ENCODE peak calls at places on chromosomes 1 and 21, in five cellular contexts. S is colonic mucosa, F is left ventricle myocardium inferior, D is MM.1S, I is PC-9. X is an unnamed sample. For H3K9me3, the result is how much of the 10 kb centered on the place peaks cover.

GRCh38 chr1:171220551-171221175 is 27.6 kb upstream of the FMO1 start:
- DNase-seq in S (no peak), F (no peak), D (no peak), I (no peak), X (peak)

GRCh38 chr1:73781257-73781656 is 416.7 kb downstream of the LRRIQ3 start:
- DNase-seq in S (peak), F (no peak), D (no peak), I (no peak), X (no peak)

GRCh38 chr1:181483561-181484291 is 409 bp downstream of the CACNA1E start:
- DNase-seq in S (no peak), F (no peak), D (no peak), I (no peak), X (no peak)

GRCh38 chr1:91526496-91526895 is 25.8 kb downstream of the CDC7 start:
- DNase-seq in S (no peak), F (no peak), D (no peak), I (no peak), X (no peak)

GRCh38 chr1:154445040-154445472 is 39.9 kb downstream of the IL6R start:
- DNase-seq in S (no peak), F (no peak), D (peak), I (no peak), X (peak)

GRCh38 chr21:34192646-34193285 is 119.4 kb downstream of the MRPS6 start:
- DNase-seq in S (no peak), F (no peak), D (peak), I (no peak), X (no peak)

GRCh38 chr1:198845851-198846250 is 207.0 kb downstream of the PTPRC start:
- DNase-seq in S (no peak), F (no peak), D (no peak), I (no peak), X (no peak)

GRCh38 chr1:236681184-236681583 is 5.1 kb upstream of the ACTN2 start:
- DNase-seq in S (no peak), F (no peak), D (no peak), I (no peak), X (no peak)

GRCh38 chr1:92538413-92539061 is 51.8 kb upstream of the GFI1 start:
- DNase-seq in S (no peak), F (no peak), D (peak), I (no peak), X (no peak)

GRCh38 chr1:180265201-180265600 is 35.1 kb downstream of the LHX4 start:
- DNase-seq in S (no peak), F (no peak), D (no peak), I (no peak), X (no peak)

GRCh38 chr1:44721521-44722361 is 9.2 kb downstream of the RNU5D-1 start:
- DNase-seq in S (no peak), F (peak), D (peak), I (peak), X (peak)

GRCh38 chr21:21845901-21846396 is 847.7 kb downstream of the NCAM2 start:
- DNase-seq in S (no peak), F (no peak), D (no peak), I (no peak), X (no peak)

GRCh38 chr1:36654586-36654985 is 171.9 kb upstream of the CSF3R start:
- DNase-seq in S (no peak), F (no peak), D (no peak), I (no peak), X (no peak)

GRCh38 chr1:10697621-10698160 is 98.8 kb downstream of the CASZ1 start:
- DNase-seq in S (no peak), F (no peak), D (no peak), I (no peak), X (no peak)

GRCh38 chr21:34181418-34181817 is 108.0 kb downstream of the MRPS6 start:
- DNase-seq in S (no peak), F (no peak), D (no peak), I (no peak), X (no peak)

GRCh38 chr1:23283660-23284602 is 60.2 kb downstream of the HNRNPR start:
- DNase-seq in S (no peak), F (no peak), D (no peak), I (no peak), X (peak)

GRCh38 chr1:32372149-32372756 is 9.9 kb downstream of the TSSK3 start:
- DNase-seq in S (no peak), F (no peak), D (no peak), I (no peak), X (no peak)

GRCh38 chr1:35580949-35581388 is 7.9 kb downstream of the TFAP2E start:
- DNase-seq in S (no peak), F (no peak), D (no peak), I (no peak), X (no peak)

GRCh38 chr1:230243583-230244377 is 176.7 kb downstream of the GALNT2 start:
- DNase-seq in S (no peak), F (no peak), D (no peak), I (no peak), X (no peak)

GRCh38 chr1:32438136-32438535 is 26.7 kb upstream of the ZBTB8B start:
- DNase-seq in S (no peak), F (no peak), D (no peak), I (no peak), X (no peak)

GRCh38 chr1:42014823-42015222 is 96.1 kb upstream of the HIVEP3 start:
- DNase-seq in S (no peak), F (no peak), D (no peak), I (no peak), X (no peak)

GRCh38 chr1:204583909-204584632 is 67.9 kb downstream of the MDM4 start:
- DNase-seq in S (no peak), F (peak), D (no peak), I (no peak), X (no peak)

GRCh38 chr1:90730247-90731022 is 13.3 kb upstream of the BARHL2 start:
- DNase-seq in S (no peak), F (no peak), D (no peak), I (no peak), X (no peak)

GRCh38 chr1:6477039-6477820 is 11.3 kb upstream of the TNFRSF25 start:
- DNase-seq in S (no peak), F (no peak), D (no peak), I (no peak), X (no peak)

GRCh38 chr1:166283190-166283589 is 116.4 kb upstream of the FAM78B start:
- DNase-seq in S (no peak), F (no peak), D (no peak), I (no peak), X (no peak)

GRCh38 chr1:19643113-19643512 is 998 bp upstream of the NBL1 start:
- DNase-seq in S (peak), F (no peak), D (no peak), I (peak), X (no peak)

GRCh38 chr1:104353580-104353979 is 603.9 kb downstream of the AMY1C start:
- DNase-seq in S (no peak), F (no peak), D (no peak), I (no peak), X (no peak)

GRCh38 chr21:43921602-43921978 is 56.6 kb downstream of the AGPAT3 start:
- DNase-seq in S (no peak), F (peak), D (no peak), I (no peak), X (no peak)

GRCh38 chr1:89600792-89601191 is 32.1 kb upstream of the LRRC8C start:
- DNase-seq in S (no peak), F (no peak), D (no peak), I (no peak), X (no peak)

GRCh38 chr1:200738733-200739498 is at the start of gene CAMSAP2:
- DNase-seq in S (peak), F (peak), D (peak), I (peak), X (peak)

GRCh38 chr1:8423134-8423701 is 105.3 kb downstream of the SLC45A1 start:
- DNase-seq in S (no peak), F (peak), D (no peak), I (no peak), X (no peak)

GRCh38 chr1:24932284-24932683 is 2.2 kb upstream of the RUNX3 start:
- DNase-seq in S (no peak), F (peak), D (peak), I (peak), X (no peak)

DNA sequence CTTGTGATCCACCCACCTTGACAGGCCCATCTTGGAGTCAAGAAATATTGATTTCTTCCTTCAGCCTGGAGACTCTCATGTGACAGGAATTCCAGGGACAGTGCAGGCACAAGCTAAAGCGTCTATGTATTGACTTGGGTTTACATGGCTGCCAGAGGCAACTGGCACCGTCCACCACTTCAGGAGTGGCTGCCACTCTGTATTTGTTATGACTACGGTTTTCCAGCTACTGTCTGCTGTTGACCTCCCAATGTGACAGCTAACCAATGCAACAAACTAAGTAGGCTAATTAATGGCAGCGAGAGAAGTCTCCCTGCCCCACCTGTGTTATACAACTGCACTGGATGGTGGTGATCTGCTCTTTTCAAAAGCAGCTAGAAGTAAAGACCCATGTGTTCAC is 56.9 kb downstream of the CD58 start:
- DNase-seq in S (no peak), F (peak), D (no peak), I (no peak), X (no peak)
- H3K27ac ChIP-seq in S (no peak), F (peak), D (peak), I (peak), X (no peak)

DNA sequence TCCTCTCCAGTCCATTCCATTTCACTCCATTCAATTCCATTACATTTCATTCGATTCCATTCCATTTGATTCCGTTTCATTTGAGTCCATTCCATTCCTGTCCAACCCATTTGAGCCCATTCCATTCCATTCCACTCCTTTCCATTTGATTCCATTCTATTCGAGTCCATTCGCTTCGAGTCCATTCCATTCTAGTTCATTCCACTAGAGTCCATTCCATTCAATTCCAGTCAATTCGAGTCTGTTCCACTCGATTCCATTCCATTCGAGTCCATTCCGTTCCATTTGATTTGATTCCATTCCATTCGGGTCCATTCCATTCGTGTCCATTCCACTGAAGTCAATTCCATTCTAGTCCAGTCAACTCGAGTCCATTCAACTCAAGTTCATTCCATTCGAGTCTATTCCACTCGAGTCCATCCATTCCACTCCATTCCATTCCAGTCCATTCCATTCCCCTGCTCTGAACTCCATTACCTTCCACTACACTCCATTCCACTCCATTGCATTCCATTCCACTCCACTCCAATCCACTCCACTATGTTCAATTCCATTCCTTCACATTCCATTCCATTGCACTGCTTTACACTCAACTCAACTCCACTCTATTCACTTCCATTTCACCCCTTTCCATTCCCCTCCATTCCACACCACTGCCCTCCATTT is 2569.4 kb upstream of the TPTE start:
- DNase-seq in S (no peak), F (no peak), D (no peak), I (no peak), X (no peak)
- H3K9me3 ChIP-seq in S (under half), F (under half), D (under half), I (half or more), X (half or more)

GRCh38 chr1:156081174-156082110 is 823 bp downstream of the MEX3A start:
- DNase-seq in S (no peak), F (no peak), D (no peak), I (no peak), X (no peak)
- H3K27ac ChIP-seq in S (no peak), F (no peak), D (no peak), I (no peak), X (no peak)

GRCh38 chr1:2906620-2907019 is 105.1 kb upstream of the TTC34 start:
- DNase-seq in S (no peak), F (no peak), D (no peak), I (no peak), X (no peak)

GRCh38 chr1:2904191-2904590 is 102.7 kb upstream of the TTC34 start:
- DNase-seq in S (no peak), F (no peak), D (no peak), I (no peak), X (no peak)

GRCh38 chr1:2906105-2906504 is 104.6 kb upstream of the TTC34 start:
- DNase-seq in S (no peak), F (no peak), D (no peak), I (no peak), X (no peak)

GRCh38 chr1:2907051-2907450 is 105.6 kb upstream of the TTC34 start:
- DNase-seq in S (no peak), F (no peak), D (no peak), I (no peak), X (no peak)

GRCh38 chr1:2905356-2905755 is 103.9 kb upstream of the TTC34 start:
- DNase-seq in S (no peak), F (no peak), D (no peak), I (no peak), X (no peak)
- H3K9me3 ChIP-seq in S (under half), F (under half), D (under half), I (under half), X (under half)

GRCh38 chr1:31143455-31143854 is 77.9 kb upstream of the PUM1 start:
- DNase-seq in S (no peak), F (no peak), D (no peak), I (no peak), X (no peak)

GRCh38 chr1:31144442-31144841 is 78.9 kb upstream of the PUM1 start:
- DNase-seq in S (no peak), F (no peak), D (no peak), I (no peak), X (no peak)

GRCh38 chr1:31148409-31148808 is 82.9 kb upstream of the PUM1 start:
- DNase-seq in S (no peak), F (no peak), D (no peak), I (no peak), X (no peak)

GRCh38 chr1:31151402-31151801 is 85.9 kb upstream of the PUM1 start:
- DNase-seq in S (no peak), F (no peak), D (no peak), I (no peak), X (no peak)

DNA sequence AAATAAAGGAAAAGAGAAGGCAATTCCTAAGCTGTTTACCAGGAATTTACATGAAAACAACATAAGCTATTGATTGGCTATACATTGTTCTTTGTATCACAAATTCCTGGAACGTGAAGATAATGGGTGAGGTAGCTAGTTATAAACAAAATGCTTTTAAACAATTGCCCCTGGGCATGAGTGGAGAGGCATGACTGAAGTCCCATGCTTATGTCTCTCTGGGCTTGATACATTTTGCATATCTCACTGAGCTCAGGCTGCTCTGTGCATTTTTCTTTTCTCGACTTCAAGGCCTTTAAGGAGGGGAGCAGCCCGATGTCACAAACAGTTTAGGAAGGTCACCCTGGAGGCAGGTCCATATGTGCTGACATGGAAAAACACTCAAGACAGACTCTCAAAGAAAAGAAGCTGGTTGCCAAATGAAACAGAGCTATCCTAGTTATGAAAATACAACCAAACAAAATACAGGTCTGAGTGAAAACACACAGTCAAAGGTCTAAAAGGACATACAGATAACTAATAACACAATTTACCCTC is 80.1 kb upstream of the PUM1 start:
- DNase-seq in S (no peak), F (no peak), D (no peak), I (no peak), X (no peak)
- H3K27ac ChIP-seq in S (no peak), F (no peak), D (no peak), I (no peak), X (no peak)

GRCh38 chr1:175632667-175633066 is 110.7 kb downstream of the TNR start:
- DNase-seq in S (no peak), F (no peak), D (no peak), I (no peak), X (no peak)

GRCh38 chr1:175630076-175630475 is 113.3 kb downstream of the TNR start:
- DNase-seq in S (no peak), F (no peak), D (no peak), I (no peak), X (no peak)

GRCh38 chr1:175633801-175634200 is 109.6 kb downstream of the TNR start:
- DNase-seq in S (no peak), F (no peak), D (no peak), I (no peak), X (no peak)

GRCh38 chr1:175629318-175629694 is 114.1 kb downstream of the TNR start:
- DNase-seq in S (no peak), F (no peak), D (no peak), I (no peak), X (no peak)

DNA sequence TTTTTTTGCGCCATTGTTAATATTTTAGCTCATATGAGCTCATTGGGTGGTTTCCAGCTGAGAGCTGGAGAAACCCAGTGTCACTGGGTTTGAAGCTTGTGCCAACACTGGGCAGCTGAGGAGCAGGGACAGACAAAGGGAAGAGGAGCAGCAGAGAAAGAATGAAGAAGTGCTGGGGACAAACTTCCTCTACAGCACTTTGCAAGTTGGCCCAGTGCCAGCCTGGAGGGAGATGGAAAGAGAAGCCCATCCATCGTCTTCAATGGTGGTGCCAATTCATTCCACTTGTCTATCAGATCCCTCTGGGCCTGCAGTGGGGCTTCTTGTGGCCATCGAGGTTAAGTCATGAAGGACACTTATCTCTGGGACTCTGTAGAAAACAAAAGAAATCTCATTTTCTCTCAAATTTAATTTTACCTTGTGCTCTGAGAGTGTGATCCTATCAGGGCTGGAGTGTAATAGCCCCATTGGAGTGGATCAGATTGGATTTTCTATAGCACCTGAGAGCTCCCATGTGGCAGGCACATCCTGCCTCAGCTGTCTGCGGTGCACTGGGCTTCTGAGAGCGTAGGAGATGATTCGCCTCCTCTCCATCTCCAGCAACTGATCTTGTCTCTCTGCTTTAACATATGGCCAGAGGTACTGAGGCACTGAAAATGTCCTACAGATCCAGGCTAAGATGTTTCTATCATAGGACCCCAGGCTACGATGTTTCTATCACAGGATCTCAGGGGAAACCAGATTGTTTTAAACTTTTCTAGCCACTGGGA is 114.7 kb downstream of the TNR start:
- DNase-seq in S (peak), F (peak), D (no peak), I (no peak), X (no peak)
- H3K9me3 ChIP-seq in S (under half), F (under half), D (under half), I (under half), X (under half)

GRCh38 chr1:109882288-109883245 is 28.1 kb upstream of the CSF1 start:
- DNase-seq in S (no peak), F (no peak), D (no peak), I (no peak), X (no peak)
- H3K27ac ChIP-seq in S (no peak), F (peak), D (no peak), I (no peak), X (no peak)

GRCh38 chr21:40800126-40800525 is 46.8 kb downstream of the DSCAM start:
- DNase-seq in S (no peak), F (no peak), D (no peak), I (no peak), X (no peak)
- H3K9me3 ChIP-seq in S (under half), F (under half), D (under half), I (under half), X (under half)

GRCh38 chr1:151611288-151611790 is 511 bp upstream of the SNX27 start:
- DNase-seq in S (no peak), F (no peak), D (no peak), I (peak), X (no peak)

GRCh38 chr1:151611832-151612505 is at the start of gene SNX27:
- DNase-seq in S (peak), F (peak), D (peak), I (peak), X (peak)

GRCh38 chr1:151615711-151616504 is 4.1 kb downstream of the SNX27 start:
- DNase-seq in S (no peak), F (no peak), D (no peak), I (no peak), X (no peak)

GRCh38 chr1:151612506-151613274 is 840 bp downstream of the SNX27 start:
- DNase-seq in S (peak), F (peak), D (no peak), I (peak), X (no peak)

DNA sequence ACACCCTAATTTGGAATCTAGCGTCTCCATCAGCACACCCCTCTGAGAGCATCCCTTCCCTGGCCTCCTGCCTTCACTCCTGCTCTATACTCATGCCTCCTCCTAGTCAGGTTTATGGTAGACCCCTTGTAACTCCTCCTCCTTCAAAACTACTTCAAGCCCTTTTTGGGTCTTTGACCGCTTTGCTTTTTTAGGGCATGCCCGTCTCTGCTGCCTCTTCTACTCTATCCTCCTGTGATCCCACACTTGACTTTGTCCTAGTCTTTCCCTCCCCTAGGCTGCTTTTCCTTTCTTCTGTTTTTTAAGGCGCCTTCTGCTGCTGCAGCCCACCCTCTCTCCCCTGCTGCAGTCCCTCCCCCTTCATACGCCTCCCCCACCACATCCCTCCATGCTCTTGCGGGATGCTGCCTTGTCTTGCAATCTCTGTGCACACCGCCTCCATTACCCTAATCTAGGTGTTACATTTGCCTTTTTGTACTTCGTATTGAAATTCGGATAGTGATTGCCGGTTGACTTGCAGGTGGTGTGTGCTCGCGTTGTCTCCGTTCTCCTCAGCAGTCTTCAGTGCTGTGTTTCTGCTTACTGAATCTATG is 1.5 kb downstream of the SNX27 start:
- DNase-seq in S (no peak), F (no peak), D (no peak), I (no peak), X (no peak)
- H3K27ac ChIP-seq in S (peak), F (peak), D (no peak), I (no peak), X (no peak)

X was measured in SJSA1.